ENCODE peak calls at places on chromosomes 13 and 19, in four cellular contexts. M is stimulated activated CD4-positive, alpha-beta T cell treated with anti-CD3 and anti-CD28 coated beads, TNF-alpha, amount 100 ng/mL, for 4 hours; H is amygdala; Q is fibroblast of mammary gland. I is an unnamed sample.

GRCh38 chr19:7579182-7579581 is 16.5 kb upstream of the CAMSAP3 start:
- DNase-seq in H (no peak), Q (no peak), M (no peak), I (no peak)

GRCh38 chr19:28176193-28176592 is 1036.8 kb downstream of the UQCRFS1 start:
- DNase-seq in H (no peak), M (no peak), Q (no peak), I (no peak)

GRCh38 chr13:30715357-30715756 is 20.0 kb upstream of the ALOX5AP start:
- DNase-seq in H (no peak), M (no peak), Q (no peak), I (no peak)

GRCh38 chr19:2751438-2751830 is 11.6 kb upstream of the SLC39A3 start:
- DNase-seq in Q (no peak), H (no peak), M (no peak), I (no peak)

GRCh38 chr19:18980432-18981020 is 39.5 kb upstream of the HOMER3 start:
- DNase-seq in M (no peak), Q (no peak), H (no peak), I (no peak)

GRCh38 chr19:13986348-13986904 is 19.7 kb downstream of the RFX1 start:
- DNase-seq in Q (peak; percentile 57), H (peak; percentile 40), M (peak; percentile 99), I (peak; percentile 90)

GRCh38 chr13:52411629-52412028 is 5.7 kb upstream of the THSD1 start:
- DNase-seq in Q (peak; percentile 87), M (no peak), H (no peak), I (no peak)

GRCh38 chr19:6047741-6048231 is 62.5 kb downstream of the RFX2 start:
- DNase-seq in H (no peak), Q (peak; percentile 46), M (no peak), I (peak; percentile 46)

GRCh38 chr19:55146078-55146647 is 2.8 kb downstream of the TNNT1 start:
- DNase-seq in Q (peak; percentile 26), M (no peak), H (no peak), I (no peak)

GRCh38 chr19:43534811-43535761 is 2.1 kb downstream of the ZNF575 start:
- DNase-seq in Q (peak; percentile 60), M (no peak), H (no peak), I (peak; percentile 73)

GRCh38 chr13:113634279-113635047 is 23.5 kb downstream of the ATP4B start:
- DNase-seq in M (no peak), Q (no peak), H (no peak), I (no peak)

GRCh38 chr19:3099347-3100145 is 5.4 kb downstream of the GNA11 start:
- DNase-seq in H (no peak), Q (no peak), M (no peak), I (no peak)

GRCh38 chr19:35295792-35296462 is 4.0 kb downstream of the MAG start:
- DNase-seq in H (no peak), Q (no peak), M (no peak), I (no peak)

GRCh38 chr19:57757941-57758340 is 11.3 kb downstream of the ZNF776 start:
- DNase-seq in Q (no peak), M (no peak), H (no peak), I (no peak)

GRCh38 chr13:114049026-114049425 is 75.2 kb upstream of the C13orf46 start:
- DNase-seq in M (no peak), Q (no peak), H (no peak), I (no peak)

GRCh38 chr13:101408992-101409656 is 7.2 kb downstream of the NALCN start:
- DNase-seq in Q (no peak), H (no peak), M (no peak), I (no peak)

GRCh38 chr19:46745521-46746280 is at the start of gene FKRP:
- DNase-seq in H (no peak), Q (no peak), M (peak; percentile 38), I (no peak)

GRCh38 chr19:41905273-41906002 is 22.5 kb downstream of the ARHGEF1 start:
- DNase-seq in M (no peak), Q (no peak), H (no peak), I (no peak)

GRCh38 chr19:23312515-23312914 is 62.3 kb upstream of the ZNF724 start:
- DNase-seq in Q (no peak), M (no peak), H (no peak), I (no peak)

GRCh38 chr13:61370520-61370919 is 45.1 kb downstream of the PCDH20 start:
- DNase-seq in H (no peak), Q (no peak), M (no peak), I (no peak)

GRCh38 chr19:1360818-1361461 is 22.8 kb upstream of the NDUFS7 start:
- DNase-seq in M (no peak), Q (peak; percentile 90), H (peak; percentile 75), I (peak; percentile 70)

GRCh38 chr19:30606114-30607050 is 234.2 kb downstream of the ZNF536 start:
- DNase-seq in M (no peak), H (no peak), Q (no peak), I (peak; percentile 38)

GRCh38 chr19:8794823-8795222 is 37.3 kb downstream of the ZNF558 start:
- DNase-seq in Q (no peak), H (no peak), M (no peak), I (no peak)

GRCh38 chr13:60139272-60139671 is 24.5 kb downstream of the DIAPH3 start:
- DNase-seq in Q (no peak), M (no peak), H (no peak), I (no peak)

GRCh38 chr19:51491586-51491985 is 10.0 kb downstream of the SIGLEC12 start:
- DNase-seq in M (no peak), H (no peak), Q (no peak), I (no peak)

GRCh38 chr19:47028372-47028672 is 8.7 kb downstream of the NPAS1 start:
- DNase-seq in H (no peak), M (no peak), Q (no peak), I (no peak)

GRCh38 chr19:33719366-33720154 is 77.1 kb upstream of the KCTD15 start:
- DNase-seq in M (no peak), Q (no peak), H (no peak), I (no peak)

GRCh38 chr13:49620170-49620621 is 8.1 kb upstream of the ARL11 start:
- DNase-seq in M (no peak), Q (no peak), H (no peak), I (no peak)

GRCh38 chr13:91045351-91046034 is 302.0 kb upstream of the MIR17HG start:
- DNase-seq in Q (no peak), H (no peak), M (no peak), I (no peak)

GRCh38 chr13:32107474-32107873 is 75.9 kb downstream of the FRY start:
- DNase-seq in H (no peak), Q (no peak), M (no peak), I (no peak)

GRCh38 chr13:73061478-73062275 is 2.9 kb downstream of the KLF5 start:
- DNase-seq in H (no peak), Q (no peak), M (no peak), I (no peak)

GRCh38 chr13:100363874-100364273 is 224.7 kb downstream of the GGACT start:
- DNase-seq in H (no peak), Q (peak; percentile 81), M (no peak), I (no peak)

I was measured in right atrium auricular region.